ENCODE peak calls at places on chromosomes 7 and 10, in eight cellular contexts. I is cardiac muscle cell, T is fibroblast of lung, E is heart right ventricle, L is astrocyte, Y is adrenal gland, Q is coronary artery, F is neural progenitor cell. R is an unnamed sample.
A peak's percentile ranks its signal among the peaks of the same experiment; 100 is the strongest.

GRCh38 chr7:7898155-7898554 is 70.4 kb upstream of the GLCCI1 start:
- DNase-seq in I (no peak), T (no peak), E (no peak), L (no peak), Y (no peak), Q (no peak), F (no peak), R (no peak)

GRCh38 chr7:48183370-48183743 is 12.1 kb downstream of the ABCA13 start:
- DNase-seq in I (no peak), T (no peak), E (no peak), L (peak; percentile 45), Y (no peak), Q (no peak), F (no peak), R (no peak)

GRCh38 chr7:105402221-105403095 is 13.7 kb upstream of the SRPK2 start:
- DNase-seq in I (no peak), T (peak; percentile 35), E (no peak), L (peak; percentile 32), Y (no peak), Q (no peak), F (no peak), R (no peak)

GRCh38 chr7:151795168-151795754 is 81.7 kb downstream of the PRKAG2 start:
- DNase-seq in I (no peak), T (no peak), E (no peak), L (no peak), Y (peak; percentile 83), Q (no peak), F (no peak), R (no peak)

GRCh38 chr7:157404002-157404401 is 67.2 kb downstream of the DNAJB6 start:
- DNase-seq in I (no peak), T (no peak), E (no peak), L (no peak), Y (no peak), Q (no peak), F (no peak), R (no peak)

GRCh38 chr10:69391158-69391557 is 25.6 kb downstream of the TACR2 start:
- DNase-seq in I (no peak), T (no peak), E (peak; percentile 48), L (no peak), Y (no peak), Q (no peak), F (no peak), R (no peak)

GRCh38 chr7:81669476-81670105 is 100.3 kb downstream of the HGF start:
- DNase-seq in I (no peak), T (no peak), E (no peak), L (no peak), Y (no peak), Q (no peak), F (no peak), R (no peak)

GRCh38 chr10:1631282-1631681 is 106.0 kb downstream of the ADARB2 start:
- DNase-seq in I (no peak), T (no peak), E (no peak), L (no peak), Y (no peak), Q (no peak), F (no peak), R (no peak)

GRCh38 chr7:4191046-4191445 is 491.0 kb upstream of the FOXK1 start:
- DNase-seq in I (no peak), T (no peak), E (no peak), L (no peak), Y (no peak), Q (no peak), F (no peak), R (no peak)

GRCh38 chr10:30387646-30388243 is 38.7 kb upstream of the MTPAP start:
- DNase-seq in I (no peak), T (no peak), E (no peak), L (peak; percentile 63), Y (no peak), Q (no peak), F (no peak), R (no peak)

GRCh38 chr7:126040114-126041045 is 1110.8 kb upstream of the POT1 start:
- DNase-seq in I (no peak), T (no peak), E (no peak), L (no peak), Y (no peak), Q (no peak), F (peak; percentile 34), R (no peak)

GRCh38 chr7:40843338-40844026 is 708.7 kb downstream of the SUGCT start:
- DNase-seq in I (no peak), T (no peak), E (no peak), L (peak; percentile 42), Y (no peak), Q (no peak), F (no peak), R (no peak)

GRCh38 chr7:93048136-93048930 is 69.4 kb downstream of the SAMD9 start:
- DNase-seq in I (no peak), T (peak; percentile 66), E (no peak), L (no peak), Y (no peak), Q (no peak), F (no peak), R (no peak)

GRCh38 chr7:47473499-47474210 is 108.3 kb downstream of the TNS3 start:
- DNase-seq in I (no peak), T (no peak), E (no peak), L (no peak), Y (no peak), Q (no peak), F (no peak), R (no peak)

GRCh38 chr10:119029613-119030420 is at the start of gene NANOS1:
- DNase-seq in I (peak; percentile 58), T (no peak), E (no peak), L (peak; percentile 15), Y (no peak), Q (no peak), F (peak; percentile 75), R (no peak)

GRCh38 chr7:39355664-39356063 is 210.5 kb upstream of the YAE1 start:
- DNase-seq in I (no peak), T (no peak), E (no peak), L (no peak), Y (no peak), Q (no peak), F (no peak), R (no peak)

GRCh38 chr7:39360766-39361165 is 205.4 kb upstream of the YAE1 start:
- DNase-seq in I (no peak), T (no peak), E (no peak), L (no peak), Y (no peak), Q (no peak), F (no peak), R (no peak)

GRCh38 chr7:39356531-39356930 is 209.7 kb upstream of the YAE1 start:
- DNase-seq in I (no peak), T (no peak), E (no peak), L (no peak), Y (no peak), Q (no peak), F (no peak), R (no peak)

GRCh38 chr7:39360038-39360437 is 206.2 kb upstream of the YAE1 start:
- DNase-seq in I (no peak), T (no peak), E (no peak), L (no peak), Y (no peak), Q (no peak), F (no peak), R (no peak)

GRCh38 chr7:39357648-39358047 is 208.6 kb upstream of the YAE1 start:
- DNase-seq in I (peak; percentile 37), T (no peak), E (no peak), L (no peak), Y (no peak), Q (no peak), F (peak; percentile 67), R (no peak)
- TF ChIP-seq CTCF in I (peak; percentile 24), T (peak; percentile 19), E (no peak), L (no peak), Y (no peak), Q (no peak), F (peak; percentile 82), R (no peak)

DNA sequence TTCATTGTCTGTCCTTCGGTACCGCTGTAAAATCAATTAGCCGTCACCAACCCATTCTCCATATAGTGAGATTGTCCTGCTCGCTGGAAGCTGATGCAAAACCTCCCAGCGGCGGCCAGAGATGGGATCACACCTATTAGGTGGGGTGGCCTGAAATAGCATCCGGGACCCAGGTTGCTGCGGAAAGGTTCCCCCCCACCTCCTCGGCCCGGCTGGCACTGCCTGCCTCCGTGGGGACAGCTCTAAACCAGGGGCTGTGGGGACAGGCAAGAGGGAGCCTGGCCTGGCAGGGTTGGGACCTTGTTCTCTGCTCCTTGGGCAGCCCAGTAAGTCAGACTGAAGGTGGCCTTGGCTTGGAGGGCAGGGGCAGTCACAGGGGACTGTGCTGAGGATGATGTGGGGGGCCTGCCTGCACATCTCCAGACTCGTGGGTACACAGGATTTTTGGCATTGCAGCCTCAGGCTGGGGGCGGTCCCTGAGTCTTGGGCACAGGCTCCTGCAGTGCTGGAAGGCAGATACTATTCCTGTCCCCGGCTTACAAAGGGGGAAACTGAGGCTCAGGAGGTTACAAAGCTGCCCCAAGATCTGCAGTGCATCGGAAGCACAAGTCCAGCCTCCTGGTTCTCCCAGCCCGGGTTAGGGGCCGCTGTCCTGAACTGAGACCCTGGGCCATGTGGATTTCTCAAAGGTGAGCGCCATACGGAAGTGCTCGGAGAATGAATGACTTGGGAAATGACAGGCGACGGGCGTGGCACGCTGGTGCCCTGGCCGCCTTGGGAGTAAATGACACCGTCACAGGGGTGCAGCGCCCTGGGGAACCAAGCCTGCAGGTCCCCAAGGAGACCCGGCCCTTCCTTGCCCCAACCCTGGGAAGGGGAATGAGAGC is 65.6 kb downstream of the UNCX start:
- DNase-seq in I (no peak), T (no peak), E (no peak), L (no peak), Y (no peak), Q (no peak), F (no peak), R (no peak)
- H3K27ac ChIP-seq in I (no peak overlapping the region), T (no peak overlapping the region), E (no peak overlapping the region), L (no peak overlapping the region), Y (no peak overlapping the region), Q (no peak overlapping the region), F (no peak overlapping the region), R (no peak overlapping the region)

GRCh38 chr7:137626469-137627067 is 220.2 kb downstream of the DGKI start:
- DNase-seq in I (peak; percentile 79), T (peak; percentile 59), E (no peak), L (peak; percentile 23), Y (peak; percentile 68), Q (no peak), F (peak; percentile 80), R (no peak)
- TF ChIP-seq CTCF in I (peak; percentile 87), T (peak; percentile 89), E (peak; percentile 63), L (peak; percentile 82), Y (peak; percentile 89), Q (no peak), F (peak; percentile 87), R (peak; percentile 51)

GRCh38 chr10:23063387-23064287 is 31.7 kb upstream of the MSRB2 start:
- DNase-seq in I (no peak), T (peak; percentile 52), E (no peak), L (peak; percentile 39), Y (no peak), Q (no peak), F (peak; percentile 40), R (no peak)

GRCh38 chr10:23067337-23067736 is 28.0 kb upstream of the MSRB2 start:
- DNase-seq in I (no peak), T (no peak), E (no peak), L (no peak), Y (no peak), Q (no peak), F (no peak), R (no peak)

GRCh38 chr10:23060918-23061317 is 34.5 kb upstream of the MSRB2 start:
- DNase-seq in I (no peak), T (no peak), E (no peak), L (no peak), Y (no peak), Q (no peak), F (no peak), R (no peak)

GRCh38 chr10:23065549-23065948 is 29.8 kb upstream of the MSRB2 start:
- DNase-seq in I (no peak), T (peak; percentile 78), E (peak; percentile 58), L (peak; percentile 79), Y (peak; percentile 90), Q (peak; percentile 85), F (no peak), R (peak; percentile 90)

GRCh38 chr10:23064288-23065114 is 30.9 kb upstream of the MSRB2 start:
- DNase-seq in I (no peak), T (no peak), E (no peak), L (no peak), Y (no peak), Q (no peak), F (no peak), R (no peak)
- H3K27ac ChIP-seq in I (no peak overlapping the region), T (no peak overlapping the region), E (no peak overlapping the region), L (no peak overlapping the region), Y (no peak overlapping the region), Q (peak overlapping the region; percentile 68), F (no peak overlapping the region), R (peak overlapping the region; percentile 83)

R was measured in ascending aorta.